ENCODE peak calls at places on chromosomes 16 and 17, in five cellular contexts. Y is HCT116, A is GM12878, B is H1, G is K562. U is an unnamed sample.

GRCh38 chr17:34314279-34314678 is 5.0 kb upstream of the CCL8 start:
- DNase-seq in Y (no peak), A (no peak), B (no peak), G (no peak), U (no peak)

GRCh38 chr16:15981382-15981781 is 32.0 kb downstream of the ABCC1 start:
- DNase-seq in Y (no peak), A (no peak), B (no peak), G (peak; percentile 34), U (no peak)

GRCh38 chr17:14360851-14361250 is 60.0 kb downstream of the HS3ST3B1 start:
- DNase-seq in Y (no peak), A (no peak), B (no peak), G (no peak), U (no peak)

GRCh38 chr17:43517615-43518386 is 28.3 kb downstream of the ETV4 start:
- DNase-seq in Y (no peak), A (peak; percentile 82), B (no peak), G (no peak), U (no peak)

GRCh38 chr16:73037331-73037745 is 10.6 kb downstream of the ZFHX3 start:
- DNase-seq in Y (no peak), A (no peak), B (no peak), G (peak; percentile 13), U (no peak)

GRCh38 chr17:1431631-1432104 is 24.4 kb downstream of the CRK start:
- DNase-seq in Y (no peak), A (peak; percentile 44), B (no peak), G (no peak), U (no peak)

GRCh38 chr16:49085689-49086088 is 195.9 kb downstream of the CBLN1 start:
- DNase-seq in Y (no peak), A (no peak), B (no peak), G (no peak), U (no peak)

GRCh38 chr17:50219939-50220465 is 18.6 kb upstream of the COL1A1 start:
- DNase-seq in Y (no peak), A (no peak), B (no peak), G (no peak), U (peak; percentile 87)

GRCh38 chr16:9039208-9039607 is 52.2 kb upstream of the HAPSTR1 start:
- DNase-seq in Y (no peak), A (no peak), B (no peak), G (peak; percentile 43), U (no peak)

GRCh38 chr17:8609910-8610309 is 20.6 kb downstream of the MYH10 start:
- DNase-seq in Y (no peak), A (no peak), B (no peak), G (no peak), U (no peak)

GRCh38 chr17:8602679-8603078 is 27.8 kb downstream of the MYH10 start:
- DNase-seq in Y (no peak), A (no peak), B (no peak), G (no peak), U (no peak)

GRCh38 chr17:8608001-8608400 is 22.5 kb downstream of the MYH10 start:
- DNase-seq in Y (no peak), A (no peak), B (no peak), G (no peak), U (no peak)

GRCh38 chr17:8610558-8610957 is 20.0 kb downstream of the MYH10 start:
- DNase-seq in Y (no peak), A (no peak), B (no peak), G (no peak), U (no peak)

GRCh38 chr17:8606415-8606814 is 24.1 kb downstream of the MYH10 start:
- DNase-seq in Y (no peak), A (no peak), B (no peak), G (no peak), U (no peak)
- TF ChIP-seq ZNF274 in Y (no peak), A (no peak), B (no peak), G (no peak), U (no peak)

GRCh38 chr16:85537795-85538401 is 75.2 kb upstream of the GSE1 start:
- DNase-seq in Y (no peak), A (no peak), B (no peak), G (no peak), U (no peak)
- TF ChIP-seq ZNF274 in Y (no peak), A (no peak), B (no peak), G (no peak), U (no peak)

DNA sequence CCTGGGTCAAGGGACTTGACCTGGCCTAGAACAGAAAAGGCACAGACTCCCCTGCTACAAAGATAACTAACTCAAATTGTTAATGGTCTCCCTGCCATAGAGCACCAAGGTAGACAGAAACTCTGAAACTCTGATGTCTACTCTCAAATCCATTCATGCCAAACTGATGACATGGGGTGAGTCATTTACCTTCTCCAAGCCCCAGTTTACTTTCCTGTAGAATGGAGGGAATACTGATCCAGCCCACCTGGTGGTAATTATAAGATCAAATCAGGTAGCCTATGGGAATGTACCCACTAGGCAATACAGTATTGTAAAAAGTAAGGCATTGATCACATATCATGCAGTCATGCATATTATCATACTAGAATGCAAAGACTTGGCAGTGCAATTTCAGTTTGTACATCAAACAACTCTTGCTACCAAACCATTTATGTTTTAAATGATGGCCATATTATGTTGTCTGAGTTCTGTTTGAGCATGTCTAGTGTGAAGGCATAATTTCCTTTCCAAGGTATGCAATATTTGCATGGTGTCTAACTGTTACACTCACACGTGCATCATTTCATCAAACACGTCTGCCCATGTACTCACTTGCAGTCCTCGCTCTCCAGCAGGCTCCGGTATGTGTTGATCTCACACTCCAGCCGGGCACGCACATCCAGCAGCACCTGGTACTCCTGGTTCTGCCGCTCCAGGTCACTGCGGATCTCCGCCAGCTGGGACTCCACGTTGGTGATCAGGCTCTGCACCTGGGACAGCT is 3.0 kb downstream of the KRT31 start:
- DNase-seq in Y (no peak), A (no peak), B (no peak), G (no peak), U (no peak)
- TF ChIP-seq ZNF274 in Y (no peak), A (no peak), B (no peak), G (no peak), U (no peak)

GRCh38 chr16:89268585-89268984 is 51.1 kb downstream of the ZNF778 start:
- DNase-seq in Y (no peak), A (no peak), B (no peak), G (no peak), U (no peak)

GRCh38 chr16:89265647-89266046 is 48.1 kb downstream of the ZNF778 start:
- DNase-seq in Y (no peak), A (no peak), B (no peak), G (no peak), U (no peak)

GRCh38 chr16:89261691-89262563 is 44.4 kb downstream of the ZNF778 start:
- DNase-seq in Y (no peak), A (no peak), B (no peak), G (no peak), U (peak; percentile 62)

GRCh38 chr16:89266521-89267134 is 49.1 kb downstream of the ZNF778 start:
- DNase-seq in Y (no peak), A (no peak), B (no peak), G (no peak), U (no peak)

GRCh38 chr16:89264800-89265550 is 47.5 kb downstream of the ZNF778 start:
- DNase-seq in Y (no peak), A (no peak), B (no peak), G (no peak), U (no peak)
- TF ChIP-seq ZNF274 in Y (no peak), A (no peak), B (no peak), G (no peak), U (no peak)

DNA sequence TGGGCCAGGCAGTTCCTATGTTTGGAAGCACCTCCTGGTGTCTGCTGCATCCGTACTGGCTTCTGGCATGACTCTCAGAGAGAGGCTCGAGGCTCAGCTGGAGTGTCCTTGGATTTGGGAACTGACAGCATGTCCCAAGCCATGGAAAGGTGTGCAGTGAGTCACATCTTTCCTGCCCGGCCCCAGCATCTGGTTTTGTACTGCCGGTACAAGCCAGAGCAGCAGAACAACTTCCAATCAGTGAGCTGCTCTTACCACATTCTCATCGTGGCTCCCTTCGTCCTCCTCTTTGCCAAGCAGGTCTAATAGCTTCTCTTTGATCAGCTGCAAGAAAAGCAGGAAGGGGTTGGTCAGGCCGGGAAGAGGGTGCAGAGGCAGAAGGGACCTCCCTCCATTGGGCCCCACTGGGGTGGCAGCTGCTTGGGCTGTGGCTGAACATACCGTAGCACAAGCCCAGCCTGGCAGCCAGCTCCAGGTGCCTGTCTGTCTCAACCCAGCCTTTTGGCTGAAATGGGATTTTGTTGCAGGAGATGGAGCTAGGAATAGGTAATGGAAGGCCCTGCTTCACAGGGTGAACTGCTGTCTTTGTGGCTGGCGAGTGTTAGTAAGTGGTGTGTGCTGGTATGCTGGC is 24.2 kb downstream of the SPACA3 start:
- DNase-seq in Y (no peak), A (no peak), B (no peak), G (no peak), U (no peak)
- TF ChIP-seq ZNF274 in Y (no peak), A (no peak), B (no peak), G (no peak), U (no peak)

GRCh38 chr17:39094607-39095308 is 56.7 kb downstream of the PLXDC1 start:
- DNase-seq in Y (no peak), A (no peak), B (no peak), G (no peak), U (no peak)

GRCh38 chr17:39095309-39095686 is 56.1 kb downstream of the PLXDC1 start:
- DNase-seq in Y (no peak), A (no peak), B (no peak), G (no peak), U (no peak)

GRCh38 chr17:39090400-39090799 is 61.0 kb downstream of the PLXDC1 start:
- DNase-seq in Y (no peak), A (no peak), B (no peak), G (no peak), U (no peak)

GRCh38 chr17:39090832-39091622 is 60.4 kb downstream of the PLXDC1 start:
- DNase-seq in Y (no peak), A (no peak), B (no peak), G (no peak), U (no peak)

GRCh38 chr17:39092672-39093250 is 58.7 kb downstream of the PLXDC1 start:
- DNase-seq in Y (no peak), A (no peak), B (no peak), G (no peak), U (no peak)
- TF ChIP-seq ZNF274 in Y (no peak), A (no peak), B (no peak), G (no peak), U (no peak)

DNA sequence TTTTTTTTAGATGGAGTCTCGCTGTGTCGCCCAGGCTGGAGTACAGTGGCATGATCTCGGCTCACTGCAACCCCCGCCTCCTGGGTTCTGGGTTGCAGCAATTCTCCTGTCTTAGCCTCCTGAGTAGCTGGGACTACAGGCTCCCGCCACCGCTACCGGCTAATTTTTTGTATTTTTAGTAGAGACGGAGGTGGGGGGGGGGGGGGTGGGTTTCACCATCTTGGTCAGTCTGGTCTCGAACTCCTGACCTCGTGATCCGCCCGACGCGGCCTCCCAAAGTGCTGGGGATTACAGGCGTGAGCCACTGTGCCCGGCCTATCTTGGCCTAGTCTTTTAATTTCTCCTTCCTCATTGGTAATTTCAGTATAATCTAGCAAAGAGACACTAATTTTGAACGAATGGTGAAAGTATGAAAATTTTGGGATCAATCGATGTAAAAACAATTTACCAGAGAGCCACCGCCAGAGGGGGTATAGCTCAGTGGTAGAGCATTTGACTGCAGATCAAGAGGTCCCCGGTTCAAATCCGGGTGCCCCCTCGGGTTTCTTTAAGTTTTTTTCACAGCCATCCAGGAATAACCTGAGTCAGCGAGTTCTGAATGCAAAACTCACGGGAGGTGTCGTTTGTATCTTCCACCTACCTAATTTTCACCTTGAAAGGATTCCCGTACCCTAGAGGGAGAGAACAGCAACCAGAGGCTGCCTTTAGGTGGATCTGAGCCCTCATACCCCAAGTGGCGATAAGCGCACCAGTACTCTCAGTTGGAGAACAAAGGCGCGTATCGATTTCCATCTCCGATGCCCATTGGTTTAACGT is 2.5 kb upstream of the LASP1 start:
- DNase-seq in Y (no peak), A (peak; percentile 73), B (peak; percentile 54), G (peak; percentile 87), U (peak; percentile 77)
- TF ChIP-seq ZNF274 in Y (no peak), A (no peak), B (no peak), G (no peak), U (no peak)